ENCODE peak calls at places on chromosome 1, in eight cellular contexts. W is AG09309, F is IMR-90, J is AG09319, Y is fibroblast of lung, R is prostate gland, U is endodermal cell, M is epithelial cell of esophagus. Q is an unnamed sample.

GRCh38 chr1:157198619-157199420 is 60.6 kb upstream of the ETV3 start:
- DNase-seq in W (no peak), F (no peak), J (no peak), Y (no peak), R (no peak), U (peak; percentile 49), M (peak; percentile 93), Q (peak; percentile 69)

GRCh38 chr1:231021540-231022031 is 18.5 kb downstream of the FAM89A start:
- DNase-seq in W (no peak), F (peak; percentile 46), J (no peak), Y (no peak), R (no peak), U (peak; percentile 51), M (no peak), Q (no peak)

GRCh38 chr1:41372600-41372993 is 11.4 kb downstream of the FOXO6 start:
- DNase-seq in W (no peak), F (no peak), J (no peak), Y (no peak), R (no peak), U (no peak), M (no peak), Q (no peak)

GRCh38 chr1:6373961-6374720 is 19.4 kb downstream of the ACOT7 start:
- DNase-seq in W (no peak), F (no peak), J (no peak), Y (no peak), R (peak; percentile 42), U (no peak), M (peak; percentile 82), Q (peak; percentile 63)

GRCh38 chr1:6912507-6912906 is 127.3 kb downstream of the CAMTA1 start:
- DNase-seq in W (no peak), F (no peak), J (no peak), Y (no peak), R (no peak), U (peak; percentile 67), M (no peak), Q (no peak)

GRCh38 chr1:119764220-119764619 is 4.5 kb downstream of the HMGCS2 start:
- DNase-seq in W (no peak), F (no peak), J (no peak), Y (no peak), R (no peak), U (no peak), M (no peak), Q (no peak)

GRCh38 chr1:183185941-183186490 is at the start of gene LAMC2:
- DNase-seq in W (no peak), F (peak; percentile 52), J (no peak), Y (peak; percentile 78), R (peak; percentile 75), U (peak; percentile 94), M (peak; percentile 98), Q (peak; percentile 98)

GRCh38 chr1:67536957-67537646 is 106.9 kb upstream of the SERBP1 start:
- DNase-seq in W (no peak), F (no peak), J (no peak), Y (peak; percentile 9), R (no peak), U (no peak), M (no peak), Q (no peak)

GRCh38 chr1:82485591-82486369 is 685.0 kb downstream of the ADGRL2 start:
- DNase-seq in W (no peak), F (no peak), J (no peak), Y (peak; percentile 52), R (peak; percentile 6), U (peak; percentile 78), M (peak; percentile 46), Q (peak; percentile 45)

GRCh38 chr1:181033799-181034391 is at the start of gene MR1:
- DNase-seq in W (peak; percentile 81), F (peak; percentile 83), J (peak; percentile 70), Y (peak; percentile 74), R (peak; percentile 58), U (no peak), M (peak; percentile 80), Q (peak; percentile 94)

GRCh38 chr1:248872752-248873408 is 14.0 kb upstream of the ZNF692 start:
- DNase-seq in W (no peak), F (peak; percentile 66), J (peak; percentile 3), Y (peak; percentile 76), R (peak; percentile 56), U (peak; percentile 93), M (peak; percentile 72), Q (peak; percentile 89)

GRCh38 chr1:227391204-227391603 is 72.9 kb upstream of the CDC42BPA start:
- DNase-seq in W (no peak), F (no peak), J (no peak), Y (no peak), R (no peak), U (no peak), M (no peak), Q (no peak)

GRCh38 chr1:27576846-27577245 is 27.1 kb downstream of the AHDC1 start:
- DNase-seq in W (no peak), F (no peak), J (no peak), Y (no peak), R (no peak), U (no peak), M (no peak), Q (no peak)

GRCh38 chr1:27574001-27574781 is 29.8 kb downstream of the AHDC1 start:
- DNase-seq in W (no peak), F (no peak), J (no peak), Y (no peak), R (no peak), U (no peak), M (no peak), Q (no peak)

GRCh38 chr1:27574871-27575831 is 28.8 kb downstream of the AHDC1 start:
- DNase-seq in W (no peak), F (peak; percentile 85), J (no peak), Y (peak; percentile 89), R (peak; percentile 52), U (peak; percentile 96), M (peak; percentile 81), Q (peak; percentile 71)

GRCh38 chr1:27577504-27578188 is 26.3 kb downstream of the AHDC1 start:
- DNase-seq in W (no peak), F (no peak), J (no peak), Y (no peak), R (no peak), U (peak; percentile 47), M (no peak), Q (no peak)

DNA sequence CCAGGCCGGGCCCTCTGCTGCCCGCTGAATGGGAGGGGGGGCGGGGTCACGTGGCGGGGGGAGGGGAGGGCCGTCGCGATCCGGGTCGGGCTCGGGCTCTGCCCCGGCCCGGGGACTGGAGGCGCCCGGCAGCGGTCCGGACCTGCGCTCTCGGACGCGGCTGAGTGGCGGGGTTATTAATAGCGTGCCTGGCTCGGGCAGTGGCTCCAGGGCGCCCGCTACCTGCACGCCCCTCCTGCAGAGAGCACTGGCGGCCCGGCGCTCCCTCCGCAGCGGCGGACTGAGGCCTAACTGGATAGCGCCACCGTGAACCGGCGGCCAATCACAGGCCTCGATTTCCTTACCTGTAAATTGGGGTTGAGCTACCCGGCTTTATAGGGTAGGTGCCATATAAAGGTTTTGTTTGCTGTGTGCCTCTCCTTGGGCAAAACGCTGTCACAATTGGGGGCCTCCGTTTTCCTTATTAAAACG is 28.0 kb downstream of the AHDC1 start:
- DNase-seq in W (no peak), F (no peak), J (no peak), Y (peak; percentile 55), R (peak; percentile 59), U (peak; percentile 92), M (peak; percentile 70), Q (peak; percentile 49)
- TF ChIP-seq CTCF in W (no peak), F (peak; percentile 9), J (no peak), Y (no peak), R (no peak), U (peak; percentile 23), M (no peak), Q (no peak)

DNA sequence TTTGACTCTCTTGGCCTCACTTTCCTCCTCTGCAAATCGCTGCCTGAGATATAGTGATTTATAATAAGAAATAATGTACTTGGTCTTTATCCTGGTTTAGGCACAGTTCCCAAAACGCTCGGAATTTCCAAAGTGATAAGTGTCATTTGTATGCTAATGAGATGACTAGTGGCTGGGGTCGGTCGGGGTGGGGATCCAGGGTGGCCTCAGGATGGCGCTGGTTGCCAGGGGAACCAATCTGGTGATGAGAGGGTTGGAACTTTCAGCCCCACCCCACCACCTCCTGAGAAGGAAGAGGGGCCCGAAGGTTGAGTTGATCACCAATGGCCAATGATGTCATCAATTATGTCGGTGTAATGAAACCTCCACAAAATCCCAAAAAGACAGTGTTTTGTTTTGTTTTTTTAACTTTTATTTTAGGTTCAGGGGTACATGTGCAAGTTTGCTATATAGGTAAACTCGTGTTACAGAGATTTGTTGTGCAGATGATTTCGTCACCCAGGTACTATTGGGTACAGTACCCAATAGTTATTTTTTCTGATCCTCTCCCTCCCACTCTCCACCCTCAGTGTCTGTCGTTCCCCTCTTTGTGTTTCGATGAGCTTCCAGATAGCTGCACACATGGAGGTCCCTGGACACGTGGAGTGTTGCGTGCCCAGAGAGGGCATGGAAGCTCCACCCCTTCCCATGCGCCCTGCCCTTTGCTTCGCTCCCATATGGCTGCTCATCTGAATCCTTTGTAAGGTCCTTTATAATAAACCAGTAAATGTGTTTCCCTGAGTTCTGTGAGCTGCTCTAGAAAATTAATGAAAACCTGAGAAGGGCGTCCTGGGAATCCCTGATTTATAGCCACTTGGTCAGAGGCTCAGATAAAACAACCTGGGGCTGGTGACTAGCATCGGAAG is 97.2 kb downstream of the KCNN3 start:
- DNase-seq in W (no peak), F (no peak), J (no peak), Y (no peak), R (no peak), U (peak; percentile 87), M (no peak), Q (no peak)
- TF ChIP-seq CTCF in W (no peak), F (no peak), J (no peak), Y (no peak), R (no peak), U (peak; percentile 57), M (no peak), Q (no peak)

DNA sequence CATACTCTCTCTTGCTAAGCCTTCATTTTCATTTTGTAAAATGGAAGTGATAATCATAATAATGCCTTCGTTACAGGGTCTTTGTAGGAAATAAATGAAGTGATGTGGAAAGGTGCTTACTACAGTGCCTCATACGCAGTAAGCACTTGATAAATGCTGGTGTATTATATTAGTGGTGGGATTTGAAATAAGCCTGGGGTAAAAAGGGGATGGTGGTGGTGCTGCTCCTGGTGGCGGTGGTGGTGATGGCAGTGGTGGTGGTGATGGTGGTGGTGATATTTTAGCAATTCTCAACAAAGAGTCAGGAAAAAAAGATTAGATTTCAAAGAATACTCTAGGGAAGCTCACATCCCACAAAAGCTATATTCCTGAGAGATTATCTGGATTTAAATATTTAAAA is 35.5 kb upstream of the ATP1B1 start:
- DNase-seq in W (no peak), F (no peak), J (no peak), Y (no peak), R (no peak), U (no peak), M (no peak), Q (no peak)
- TF ChIP-seq CTCF in W (no peak), F (no peak), J (no peak), Y (no peak), R (no peak), U (peak; percentile 26), M (peak; percentile 20), Q (no peak)

DNA sequence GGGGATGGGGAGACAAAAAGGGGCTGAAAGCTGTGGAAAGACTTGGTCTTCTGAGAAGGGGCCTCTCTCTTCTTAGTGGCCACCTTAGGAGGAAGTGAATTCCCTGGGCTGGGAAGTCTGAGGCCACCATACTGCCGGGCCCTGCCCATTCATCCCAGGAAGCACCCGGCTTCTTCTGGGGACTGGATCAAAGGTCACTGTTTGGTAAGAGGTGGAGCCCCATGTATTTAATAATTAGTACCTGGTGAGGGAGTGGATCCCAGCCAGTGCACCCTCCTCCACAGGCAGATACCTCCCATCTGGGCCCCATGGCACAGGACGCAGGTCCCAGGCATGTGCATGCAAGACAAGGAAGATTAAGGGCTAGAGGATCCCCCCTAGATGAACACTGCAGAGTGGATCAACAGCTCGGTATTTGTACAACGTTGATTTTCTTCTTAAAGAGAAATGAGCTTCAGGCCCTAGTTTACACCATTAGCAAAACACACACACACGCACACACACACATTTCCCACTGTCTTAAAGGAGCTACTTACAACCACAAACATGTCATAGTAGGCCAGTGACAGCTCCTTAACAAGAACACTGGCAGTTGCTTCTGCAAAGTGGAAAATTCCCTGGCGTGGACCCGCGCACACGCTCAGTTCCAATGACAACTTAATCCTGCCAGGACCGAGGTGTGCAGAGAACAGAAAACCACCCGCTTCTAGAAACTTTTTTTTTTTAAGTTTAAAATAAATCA is 90.6 kb downstream of the MRPL37 start:
- DNase-seq in W (no peak), F (peak; percentile 59), J (no peak), Y (peak; percentile 52), R (peak; percentile 63), U (no peak), M (no peak), Q (no peak)
- TF ChIP-seq CTCF in W (no peak), F (no peak), J (no peak), Y (no peak), R (no peak), U (no peak), M (no peak), Q (no peak)

Q was measured in MCF 10A.